ENCODE peak calls at places on chromosome 12, in six cellular contexts. X is HepG2, L is fibroblast of lung, S is IMR-90, B is astrocyte, A is neuronal stem cell. R is an unnamed sample.

GRCh38 chr12:121861549-121862254 is 3.0 kb upstream of the HPD start:
- DNase-seq in X (peak; percentile 45), L (peak; percentile 57), S (peak; percentile 38), B (peak; percentile 16), A (no peak), R (no peak)

GRCh38 chr12:123723011-123723410 is 10.9 kb downstream of the ATP6V0A2 start:
- DNase-seq in X (no peak), L (peak; percentile 24), S (peak; percentile 81), B (no peak), A (no peak), R (no peak)

GRCh38 chr12:46217686-46218508 is 50.9 kb downstream of the SLC38A1 start:
- DNase-seq in X (no peak), L (no peak), S (no peak), B (no peak), A (no peak), R (peak; percentile 45)

GRCh38 chr12:107533218-107533617 is 152.4 kb upstream of the PWP1 start:
- DNase-seq in X (no peak), L (no peak), S (no peak), B (no peak), A (no peak), R (no peak)

GRCh38 chr12:91920276-91920675 is 225.4 kb downstream of the BTG1 start:
- DNase-seq in X (no peak), L (peak; percentile 14), S (peak; percentile 14), B (peak; percentile 2), A (no peak), R (no peak)

GRCh38 chr12:10668526-10668925 is 5.3 kb downstream of the STYK1 start:
- DNase-seq in X (no peak), L (no peak), S (no peak), B (no peak), A (no peak), R (no peak)

GRCh38 chr12:90085491-90086274 is 377.0 kb upstream of the ATP2B1 start:
- DNase-seq in X (no peak), L (peak; percentile 88), S (peak; percentile 82), B (no peak), A (no peak), R (no peak)

GRCh38 chr12:66279127-66279712 is 23.1 kb upstream of the HELB start:
- DNase-seq in X (peak; percentile 27), L (peak; percentile 31), S (peak; percentile 22), B (peak; percentile 3), A (no peak), R (no peak)

GRCh38 chr12:20040844-20041243 is 327.5 kb upstream of the PDE3A start:
- DNase-seq in X (no peak), L (no peak), S (no peak), B (peak; percentile 7), A (no peak), R (no peak)

GRCh38 chr12:6432991-6433390 is 11.8 kb upstream of the CD27 start:
- DNase-seq in X (no peak), L (no peak), S (no peak), B (no peak), A (no peak), R (no peak)

GRCh38 chr12:120498870-120499515 is 3.1 kb downstream of the DYNLL1 start:
- DNase-seq in X (no peak), L (no peak), S (no peak), B (no peak), A (no peak), R (no peak)
- H3K9ac ChIP-seq in X (no peak overlapping the region), L (no peak overlapping the region), S (no peak overlapping the region), B (no peak overlapping the region), A (no peak overlapping the region), R (no peak overlapping the region)

DNA sequence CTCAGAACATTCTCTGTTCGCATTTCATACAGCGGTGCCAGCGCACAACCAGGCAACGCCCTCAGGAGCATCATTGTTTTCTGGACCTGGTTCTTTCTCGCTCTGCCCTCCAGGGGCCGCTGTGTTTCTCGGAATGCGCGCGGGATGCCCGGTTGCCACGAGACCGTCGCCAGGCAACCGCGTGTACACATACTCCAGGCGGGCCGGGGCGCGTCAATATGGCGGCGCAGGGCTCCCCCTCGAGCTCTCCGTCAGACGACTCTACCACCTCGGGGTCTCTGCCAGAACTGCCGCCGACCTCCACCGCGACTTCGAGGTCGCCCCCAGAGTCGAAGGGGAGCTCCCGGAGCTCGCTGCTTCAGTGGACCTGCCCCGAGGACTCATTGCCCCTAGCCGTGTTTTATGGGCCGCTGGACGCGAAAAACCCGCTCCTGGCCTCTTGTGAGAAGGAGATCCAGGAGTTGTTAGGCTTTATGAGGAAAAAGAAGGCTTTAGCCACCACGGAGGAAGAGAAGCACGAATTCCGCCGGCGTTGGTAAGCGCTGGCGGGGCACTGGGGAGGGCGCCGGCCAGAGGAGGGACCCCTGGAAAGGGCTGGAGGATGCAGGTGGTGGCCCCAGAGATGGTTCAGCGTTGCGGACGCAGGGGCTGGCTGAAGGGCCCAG is at the start of gene CFAP54:
- DNase-seq in X (peak; percentile 83), L (peak; percentile 92), S (peak; percentile 89), B (peak; percentile 76), A (peak; percentile 92), R (peak; percentile 92)
- H3K9me3 ChIP-seq in X (no peaks in the 10 kb centered on the region), L (no peaks in the 10 kb centered on the region), S (no peaks in the 10 kb centered on the region), B (no peaks in the 10 kb centered on the region), A (no peaks in the 10 kb centered on the region), R (no peaks in the 10 kb centered on the region)

GRCh38 chr12:132560421-132560830 is 50.0 kb downstream of the LRCOL1 start:
- DNase-seq in X (no peak), L (no peak), S (no peak), B (no peak), A (no peak), R (peak; percentile 45)
- H3K27ac ChIP-seq in X (no peak overlapping the region), L (no peak overlapping the region), S (no peak overlapping the region), B (no peak overlapping the region), A (no peak overlapping the region), R (no peak overlapping the region)

DNA sequence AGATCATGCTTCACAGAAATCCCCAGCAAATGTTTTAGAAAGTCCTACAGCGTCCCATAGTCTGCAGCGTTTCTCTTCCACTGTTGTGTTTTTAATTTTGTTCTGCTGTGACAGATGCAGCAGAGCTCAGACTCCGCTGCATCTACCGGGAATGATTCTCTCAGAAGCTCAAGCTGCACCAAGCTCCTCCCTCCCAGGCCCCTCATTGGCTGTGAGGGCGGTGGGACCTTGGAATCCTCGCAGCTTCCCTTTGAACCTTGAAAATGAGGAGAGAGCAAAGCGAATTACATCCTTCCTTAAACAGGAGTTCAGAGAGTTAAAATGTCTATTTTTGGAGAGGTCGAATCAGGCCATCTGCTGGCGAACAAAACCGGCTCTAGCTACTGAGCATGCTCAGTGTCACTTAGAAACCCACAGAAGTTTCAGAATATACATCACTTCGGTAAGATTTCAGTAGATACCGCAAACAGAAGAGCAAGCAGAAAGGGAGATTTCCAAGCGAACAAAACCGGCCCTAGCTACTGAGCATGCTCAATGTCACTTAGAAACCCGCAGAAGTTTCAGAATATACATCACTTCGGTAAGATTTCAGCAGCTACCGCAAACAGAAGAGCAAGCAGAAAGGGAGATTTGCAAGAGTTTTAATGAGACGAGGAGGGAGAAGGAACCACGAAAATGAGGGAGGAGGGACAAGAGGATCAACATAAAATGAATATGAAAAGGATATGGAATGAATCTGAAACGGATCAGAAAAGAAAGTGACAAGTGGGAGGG is at the start of gene ABCD2:
- DNase-seq in X (peak; percentile 32), L (peak; percentile 90), S (peak; percentile 58), B (peak; percentile 83), A (peak; percentile 70), R (peak; percentile 63)
- H3K9ac ChIP-seq in X (no peak within 1 kb of the TSS), L (no peak within 1 kb of the TSS), S (no peak within 1 kb of the TSS), B (peak within 1 kb of the TSS; percentile 80), A (no peak within 1 kb of the TSS), R (peak within 1 kb of the TSS; percentile 78)